ENCODE peak calls at places on chromosomes 6 and 20, in five cellular contexts. One of them, this sample, is unnamed.

GRCh38 chr6:63527658-63528514 is 44.4 kb upstream of the LOC128125822 start:
- DNase-seq in neural crest cell: no peak
- DNase-seq in stimulated activated CD4-positive, alpha-beta T cell treated with anti-CD3 and anti-CD28 coated beads, Interleukin-12 subunit alpha, Interleukin-12 subunit beta, amount 100 ng/mL, for 4 hours: no peak
- DNase-seq in activated T-helper 9 cell treated with anti-CD3 and anti-CD28 coated beads, Interleukin-2, amount 50 U/mL, for 16 hours: no peak
- DNase-seq in NCI-H748 treated with DMSO at 0.1 percent for 48 hours: no peak
- DNase-seq in this sample: peak

GRCh38 chr6:136147342-136147741 is 102.8 kb downstream of the MTFR2 start:
- DNase-seq in activated T-helper 9 cell treated with anti-CD3 and anti-CD28 coated beads, Interleukin-2, amount 50 U/mL, for 16 hours: no peak
- DNase-seq in NCI-H748 treated with DMSO at 0.1 percent for 48 hours: no peak
- DNase-seq in neural crest cell: no peak
- DNase-seq in stimulated activated CD4-positive, alpha-beta T cell treated with anti-CD3 and anti-CD28 coated beads, Interleukin-12 subunit alpha, Interleukin-12 subunit beta, amount 100 ng/mL, for 4 hours: no peak
- DNase-seq in this sample: no peak

GRCh38 chr20:63884506-63885263 is 10.2 kb upstream of the DNAJC5 start:
- DNase-seq in NCI-H748 treated with DMSO at 0.1 percent for 48 hours: no peak
- DNase-seq in stimulated activated CD4-positive, alpha-beta T cell treated with anti-CD3 and anti-CD28 coated beads, Interleukin-12 subunit alpha, Interleukin-12 subunit beta, amount 100 ng/mL, for 4 hours: no peak
- DNase-seq in neural crest cell: no peak
- DNase-seq in activated T-helper 9 cell treated with anti-CD3 and anti-CD28 coated beads, Interleukin-2, amount 50 U/mL, for 16 hours: no peak
- DNase-seq in this sample: no peak

GRCh38 chr6:10411131-10411914 is 3.6 kb downstream of the TFAP2A start:
- DNase-seq in neural crest cell: no peak
- DNase-seq in activated T-helper 9 cell treated with anti-CD3 and anti-CD28 coated beads, Interleukin-2, amount 50 U/mL, for 16 hours: no peak
- DNase-seq in NCI-H748 treated with DMSO at 0.1 percent for 48 hours: peak
- DNase-seq in stimulated activated CD4-positive, alpha-beta T cell treated with anti-CD3 and anti-CD28 coated beads, Interleukin-12 subunit alpha, Interleukin-12 subunit beta, amount 100 ng/mL, for 4 hours: no peak
- DNase-seq in this sample: no peak

GRCh38 chr20:36833275-36834020 is 42.5 kb upstream of the TLDC2 start:
- DNase-seq in NCI-H748 treated with DMSO at 0.1 percent for 48 hours: no peak
- DNase-seq in stimulated activated CD4-positive, alpha-beta T cell treated with anti-CD3 and anti-CD28 coated beads, Interleukin-12 subunit alpha, Interleukin-12 subunit beta, amount 100 ng/mL, for 4 hours: no peak
- DNase-seq in activated T-helper 9 cell treated with anti-CD3 and anti-CD28 coated beads, Interleukin-2, amount 50 U/mL, for 16 hours: no peak
- DNase-seq in neural crest cell: no peak
- DNase-seq in this sample: peak

GRCh38 chr20:32436142-32436861 is 78.2 kb downstream of the ASXL1 start:
- DNase-seq in stimulated activated CD4-positive, alpha-beta T cell treated with anti-CD3 and anti-CD28 coated beads, Interleukin-12 subunit alpha, Interleukin-12 subunit beta, amount 100 ng/mL, for 4 hours: no peak
- DNase-seq in neural crest cell: no peak
- DNase-seq in activated T-helper 9 cell treated with anti-CD3 and anti-CD28 coated beads, Interleukin-2, amount 50 U/mL, for 16 hours: no peak
- DNase-seq in NCI-H748 treated with DMSO at 0.1 percent for 48 hours: no peak
- DNase-seq in this sample: no peak

GRCh38 chr6:131828080-131828479 is 20.3 kb downstream of the ENPP1 start:
- DNase-seq in neural crest cell: no peak
- DNase-seq in activated T-helper 9 cell treated with anti-CD3 and anti-CD28 coated beads, Interleukin-2, amount 50 U/mL, for 16 hours: no peak
- DNase-seq in stimulated activated CD4-positive, alpha-beta T cell treated with anti-CD3 and anti-CD28 coated beads, Interleukin-12 subunit alpha, Interleukin-12 subunit beta, amount 100 ng/mL, for 4 hours: no peak
- DNase-seq in NCI-H748 treated with DMSO at 0.1 percent for 48 hours: no peak
- DNase-seq in this sample: no peak

GRCh38 chr6:149168968-149169367 is 148.5 kb upstream of the TAB2 start:
- DNase-seq in neural crest cell: no peak
- DNase-seq in stimulated activated CD4-positive, alpha-beta T cell treated with anti-CD3 and anti-CD28 coated beads, Interleukin-12 subunit alpha, Interleukin-12 subunit beta, amount 100 ng/mL, for 4 hours: no peak
- DNase-seq in NCI-H748 treated with DMSO at 0.1 percent for 48 hours: no peak
- DNase-seq in activated T-helper 9 cell treated with anti-CD3 and anti-CD28 coated beads, Interleukin-2, amount 50 U/mL, for 16 hours: no peak
- DNase-seq in this sample: peak

GRCh38 chr20:25214824-25215223 is 19.3 kb downstream of the ENTPD6 start:
- DNase-seq in neural crest cell: no peak
- DNase-seq in activated T-helper 9 cell treated with anti-CD3 and anti-CD28 coated beads, Interleukin-2, amount 50 U/mL, for 16 hours: no peak
- DNase-seq in NCI-H748 treated with DMSO at 0.1 percent for 48 hours: no peak
- DNase-seq in stimulated activated CD4-positive, alpha-beta T cell treated with anti-CD3 and anti-CD28 coated beads, Interleukin-12 subunit alpha, Interleukin-12 subunit beta, amount 100 ng/mL, for 4 hours: no peak
- DNase-seq in this sample: no peak

GRCh38 chr6:156845447-156845846 is 68.3 kb downstream of the ARID1B start:
- DNase-seq in NCI-H748 treated with DMSO at 0.1 percent for 48 hours: no peak
- DNase-seq in neural crest cell: no peak
- DNase-seq in stimulated activated CD4-positive, alpha-beta T cell treated with anti-CD3 and anti-CD28 coated beads, Interleukin-12 subunit alpha, Interleukin-12 subunit beta, amount 100 ng/mL, for 4 hours: no peak
- DNase-seq in activated T-helper 9 cell treated with anti-CD3 and anti-CD28 coated beads, Interleukin-2, amount 50 U/mL, for 16 hours: no peak
- DNase-seq in this sample: no peak

GRCh38 chr6:166204852-166205650 is 37.4 kb upstream of the TBXT start:
- DNase-seq in activated T-helper 9 cell treated with anti-CD3 and anti-CD28 coated beads, Interleukin-2, amount 50 U/mL, for 16 hours: no peak
- DNase-seq in neural crest cell: no peak
- DNase-seq in NCI-H748 treated with DMSO at 0.1 percent for 48 hours: no peak
- DNase-seq in stimulated activated CD4-positive, alpha-beta T cell treated with anti-CD3 and anti-CD28 coated beads, Interleukin-12 subunit alpha, Interleukin-12 subunit beta, amount 100 ng/mL, for 4 hours: no peak
- DNase-seq in this sample: peak

GRCh38 chr6:14102330-14102729 is 15.2 kb upstream of the CD83 start:
- DNase-seq in stimulated activated CD4-positive, alpha-beta T cell treated with anti-CD3 and anti-CD28 coated beads, Interleukin-12 subunit alpha, Interleukin-12 subunit beta, amount 100 ng/mL, for 4 hours: no peak
- DNase-seq in activated T-helper 9 cell treated with anti-CD3 and anti-CD28 coated beads, Interleukin-2, amount 50 U/mL, for 16 hours: no peak
- DNase-seq in neural crest cell: no peak
- DNase-seq in NCI-H748 treated with DMSO at 0.1 percent for 48 hours: no peak
- DNase-seq in this sample: no peak

GRCh38 chr20:36744764-36745191 is 1.1 kb downstream of the NDRG3 start:
- DNase-seq in NCI-H748 treated with DMSO at 0.1 percent for 48 hours: no peak
- DNase-seq in neural crest cell: no peak
- DNase-seq in activated T-helper 9 cell treated with anti-CD3 and anti-CD28 coated beads, Interleukin-2, amount 50 U/mL, for 16 hours: no peak
- DNase-seq in stimulated activated CD4-positive, alpha-beta T cell treated with anti-CD3 and anti-CD28 coated beads, Interleukin-12 subunit alpha, Interleukin-12 subunit beta, amount 100 ng/mL, for 4 hours: no peak
- DNase-seq in this sample: peak

GRCh38 chr6:36625161-36625919 is 31.2 kb downstream of the SRSF3 start:
- DNase-seq in NCI-H748 treated with DMSO at 0.1 percent for 48 hours: no peak
- DNase-seq in neural crest cell: no peak
- DNase-seq in activated T-helper 9 cell treated with anti-CD3 and anti-CD28 coated beads, Interleukin-2, amount 50 U/mL, for 16 hours: no peak
- DNase-seq in stimulated activated CD4-positive, alpha-beta T cell treated with anti-CD3 and anti-CD28 coated beads, Interleukin-12 subunit alpha, Interleukin-12 subunit beta, amount 100 ng/mL, for 4 hours: no peak
- DNase-seq in this sample: no peak

GRCh38 chr6:133495205-133495903 is 254.2 kb downstream of the EYA4 start:
- DNase-seq in NCI-H748 treated with DMSO at 0.1 percent for 48 hours: no peak
- DNase-seq in activated T-helper 9 cell treated with anti-CD3 and anti-CD28 coated beads, Interleukin-2, amount 50 U/mL, for 16 hours: no peak
- DNase-seq in neural crest cell: no peak
- DNase-seq in stimulated activated CD4-positive, alpha-beta T cell treated with anti-CD3 and anti-CD28 coated beads, Interleukin-12 subunit alpha, Interleukin-12 subunit beta, amount 100 ng/mL, for 4 hours: no peak
- DNase-seq in this sample: no peak

GRCh38 chr6:125252891-125253290 is 48.9 kb downstream of the HDDC2 start:
- DNase-seq in neural crest cell: no peak
- DNase-seq in activated T-helper 9 cell treated with anti-CD3 and anti-CD28 coated beads, Interleukin-2, amount 50 U/mL, for 16 hours: no peak
- DNase-seq in NCI-H748 treated with DMSO at 0.1 percent for 48 hours: no peak
- DNase-seq in stimulated activated CD4-positive, alpha-beta T cell treated with anti-CD3 and anti-CD28 coated beads, Interleukin-12 subunit alpha, Interleukin-12 subunit beta, amount 100 ng/mL, for 4 hours: no peak
- DNase-seq in this sample: no peak

GRCh38 chr20:2470051-2470431 is 548 bp downstream of the SNRPB start:
- DNase-seq in neural crest cell: peak
- DNase-seq in stimulated activated CD4-positive, alpha-beta T cell treated with anti-CD3 and anti-CD28 coated beads, Interleukin-12 subunit alpha, Interleukin-12 subunit beta, amount 100 ng/mL, for 4 hours: peak
- DNase-seq in activated T-helper 9 cell treated with anti-CD3 and anti-CD28 coated beads, Interleukin-2, amount 50 U/mL, for 16 hours: peak
- DNase-seq in NCI-H748 treated with DMSO at 0.1 percent for 48 hours: peak
- DNase-seq in this sample: peak

GRCh38 chr6:109332748-109333147 is 49.5 kb downstream of the CD164 start:
- DNase-seq in NCI-H748 treated with DMSO at 0.1 percent for 48 hours: no peak
- DNase-seq in stimulated activated CD4-positive, alpha-beta T cell treated with anti-CD3 and anti-CD28 coated beads, Interleukin-12 subunit alpha, Interleukin-12 subunit beta, amount 100 ng/mL, for 4 hours: no peak
- DNase-seq in activated T-helper 9 cell treated with anti-CD3 and anti-CD28 coated beads, Interleukin-2, amount 50 U/mL, for 16 hours: no peak
- DNase-seq in neural crest cell: no peak
- DNase-seq in this sample: no peak

This sample was measured in ELF-1.